ENCODE peak calls at places on chromosomes 2 and 18, in seven cellular contexts. G is AG10803, E is brain microvascular endothelial cell, Y is ACHN, N is M059J, S is Karpas-422, X is fibroblast of gingiva. D is an unnamed sample.

GRCh38 chr18:50405582-50406271 is 30.9 kb downstream of the SKA1 start:
- DNase-seq in G (no peak), N (no peak), S (no peak), X (no peak), Y (no peak), E (no peak), D (no peak)

GRCh38 chr2:131040661-131041401 is 52.4 kb downstream of the FAM168B start:
- DNase-seq in S (no peak), G (no peak), Y (no peak), X (no peak), N (no peak), E (peak; percentile 24), D (no peak)

GRCh38 chr2:237129625-237130263 is 44.1 kb downstream of the COPS8 start:
- DNase-seq in N (no peak), X (no peak), S (no peak), G (no peak), E (no peak), Y (no peak), D (no peak)

GRCh38 chr2:201358684-201359083 is 1.5 kb upstream of the FLACC1 start:
- DNase-seq in E (peak; percentile 83), Y (peak; percentile 73), S (no peak), G (peak; percentile 80), N (peak; percentile 95), X (peak; percentile 58), D (peak; percentile 85)

GRCh38 chr2:218734190-218734975 is 23.7 kb downstream of the TTLL4 start:
- DNase-seq in E (no peak), X (no peak), N (peak; percentile 32), S (no peak), Y (no peak), G (no peak), D (no peak)

GRCh38 chr2:232013701-232014353 is 52.3 kb downstream of the DIS3L2 start:
- DNase-seq in N (peak; percentile 95), E (peak; percentile 92), Y (peak; percentile 93), G (peak; percentile 97), S (no peak), X (peak; percentile 82), D (peak; percentile 88)

GRCh38 chr18:47953471-47953931 is 23.0 kb upstream of the SMAD2 start:
- DNase-seq in E (no peak), N (peak; percentile 91), S (no peak), G (peak; percentile 86), X (peak; percentile 87), Y (peak; percentile 78), D (peak; percentile 87)

GRCh38 chr2:188193230-188193629 is 98.4 kb upstream of the GULP1 start:
- DNase-seq in Y (no peak), N (peak; percentile 58), X (no peak), S (no peak), G (no peak), E (no peak), D (no peak)

GRCh38 chr2:172607379-172607928 is 51.6 kb downstream of the PDK1 start:
- DNase-seq in G (peak; percentile 26), N (no peak), E (no peak), S (no peak), X (no peak), Y (no peak), D (no peak)

GRCh38 chr18:76384861-76385680 is 110.0 kb downstream of the ZNF516 start:
- DNase-seq in N (no peak), S (no peak), Y (no peak), E (no peak), X (no peak), G (no peak), D (no peak)

GRCh38 chr2:24106786-24107185 is 16.3 kb downstream of the PFN4 start:
- DNase-seq in Y (no peak), S (peak; percentile 37), G (no peak), X (no peak), N (no peak), E (no peak), D (no peak)

GRCh38 chr18:25605322-25605721 is 253.4 kb upstream of the ZNF521 start:
- DNase-seq in X (no peak), E (no peak), N (no peak), G (no peak), S (no peak), Y (no peak), D (no peak)

GRCh38 chr2:10551496-10551895 is 103.4 kb upstream of the ODC1 start:
- DNase-seq in Y (no peak), N (no peak), S (no peak), G (no peak), X (no peak), E (no peak), D (no peak)

GRCh38 chr2:29616569-29616968 is 304.8 kb downstream of the ALK start:
- DNase-seq in X (no peak), N (no peak), S (no peak), G (no peak), Y (no peak), E (no peak), D (no peak)

GRCh38 chr2:84866121-84866520 is 14.8 kb downstream of the TRABD2A start:
- DNase-seq in G (peak; percentile 89), X (peak; percentile 84), Y (no peak), N (no peak), E (no peak), S (no peak), D (no peak)

GRCh38 chr2:209473930-209474419 is 50.1 kb downstream of the MAP2 start:
- DNase-seq in N (peak; percentile 97), Y (peak; percentile 67), G (peak; percentile 94), X (peak; percentile 92), S (no peak), E (peak; percentile 87), D (peak; percentile 72)

GRCh38 chr18:7902399-7902839 is 335.3 kb downstream of the PTPRM start:
- DNase-seq in X (peak; percentile 94), E (peak; percentile 87), Y (no peak), G (peak; percentile 31), N (peak; percentile 84), S (no peak), D (no peak)

GRCh38 chr18:3044931-3045698 is 32.2 kb upstream of the LPIN2 start:
- DNase-seq in Y (no peak), G (no peak), X (no peak), N (no peak), E (no peak), S (no peak), D (no peak)

GRCh38 chr2:199443589-199444130 is 14.1 kb downstream of the SATB2 start:
- DNase-seq in S (no peak), G (peak; percentile 34), X (peak; percentile 24), Y (no peak), E (no peak), N (peak; percentile 30), D (no peak)

GRCh38 chr2:136135924-136136906 is 18.3 kb upstream of the CXCR4 start:
- DNase-seq in G (no peak), X (no peak), S (peak; percentile 70), E (no peak), Y (no peak), N (no peak), D (peak; percentile 35)

GRCh38 chr18:44740000-44740399 is 59.3 kb downstream of the SETBP1 start:
- DNase-seq in S (no peak), G (no peak), Y (no peak), N (no peak), E (no peak), X (no peak), D (no peak)

GRCh38 chr2:98347298-98348065 is 1.2 kb downstream of the CNGA3 start:
- DNase-seq in N (no peak), E (no peak), G (no peak), S (no peak), X (no peak), Y (no peak), D (no peak)

GRCh38 chr2:210198326-210198725 is 26.9 kb downstream of the ACADL start:
- DNase-seq in E (no peak), S (no peak), G (peak; percentile 3), N (peak; percentile 47), X (no peak), Y (peak; percentile 64), D (peak; percentile 16)